ENCODE peak calls at places on chromosomes 1 and 21, in seven cellular contexts. One of them, this sample, is unnamed. For H3K4me1, the result is how much of the 10 kb centered on the place peaks cover.

GRCh38 chr1:68232354-68233148 is at the start of gene WLS:
- DNase-seq in K562: no peak
- DNase-seq in GM23248: peak
- DNase-seq in H9: peak
- DNase-seq in fibroblast of lung: peak
- DNase-seq in IMR-90: peak
- DNase-seq in mammary epithelial cell: peak
- DNase-seq in this sample: peak

GRCh38 chr1:10724948-10725852 is 71.2 kb downstream of the CASZ1 start:
- DNase-seq in K562: no peak
- DNase-seq in H9: no peak
- DNase-seq in fibroblast of lung: peak
- DNase-seq in IMR-90: peak
- DNase-seq in GM23248: peak
- DNase-seq in mammary epithelial cell: no peak
- DNase-seq in this sample: no peak

GRCh38 chr1:2073382-2074230 is 23.4 kb downstream of the PRKCZ start:
- DNase-seq in IMR-90: peak
- DNase-seq in mammary epithelial cell: no peak
- DNase-seq in H9: no peak
- DNase-seq in GM23248: peak
- DNase-seq in fibroblast of lung: peak
- DNase-seq in K562: peak
- DNase-seq in this sample: no peak

GRCh38 chr1:41666991-41667631 is 182.6 kb upstream of the EDN2 start:
- DNase-seq in H9: no peak
- DNase-seq in K562: no peak
- DNase-seq in fibroblast of lung: peak
- DNase-seq in mammary epithelial cell: peak
- DNase-seq in GM23248: peak
- DNase-seq in IMR-90: peak
- DNase-seq in this sample: no peak

GRCh38 chr1:84919461-84919970 is 26.5 kb upstream of the LPAR3 start:
- DNase-seq in K562: no peak
- DNase-seq in GM23248: no peak
- DNase-seq in H9: no peak
- DNase-seq in IMR-90: no peak
- DNase-seq in fibroblast of lung: no peak
- DNase-seq in mammary epithelial cell: no peak
- DNase-seq in this sample: no peak

GRCh38 chr1:230427477-230427876 is 1.3 kb upstream of the PGBD5 start:
- DNase-seq in IMR-90: no peak
- DNase-seq in H9: no peak
- DNase-seq in mammary epithelial cell: no peak
- DNase-seq in GM23248: no peak
- DNase-seq in K562: no peak
- DNase-seq in fibroblast of lung: no peak
- DNase-seq in this sample: no peak

GRCh38 chr1:53572061-53572801 is 113.0 kb downstream of the DMRTB1 start:
- DNase-seq in GM23248: peak
- DNase-seq in fibroblast of lung: peak
- DNase-seq in K562: no peak
- DNase-seq in IMR-90: peak
- DNase-seq in H9: no peak
- DNase-seq in mammary epithelial cell: peak
- DNase-seq in this sample: no peak

GRCh38 chr1:48869116-48869893 is 92.6 kb upstream of the BEND5 start:
- DNase-seq in fibroblast of lung: peak
- DNase-seq in IMR-90: no peak
- DNase-seq in mammary epithelial cell: peak
- DNase-seq in K562: no peak
- DNase-seq in GM23248: peak
- DNase-seq in H9: no peak
- DNase-seq in this sample: no peak

GRCh38 chr1:93016171-93016570 is 54.9 kb upstream of the DIPK1A start:
- DNase-seq in IMR-90: peak
- DNase-seq in H9: no peak
- DNase-seq in GM23248: peak
- DNase-seq in mammary epithelial cell: no peak
- DNase-seq in K562: no peak
- DNase-seq in fibroblast of lung: peak
- DNase-seq in this sample: no peak

GRCh38 chr1:75130312-75130677 is 3.9 kb upstream of the LHX8 start:
- DNase-seq in H9: peak
- DNase-seq in IMR-90: no peak
- DNase-seq in mammary epithelial cell: no peak
- DNase-seq in fibroblast of lung: no peak
- DNase-seq in GM23248: no peak
- DNase-seq in K562: no peak
- DNase-seq in this sample: no peak

GRCh38 chr1:101298663-101299062 is 61.8 kb downstream of the S1PR1 start:
- DNase-seq in GM23248: no peak
- DNase-seq in H9: no peak
- DNase-seq in mammary epithelial cell: no peak
- DNase-seq in IMR-90: no peak
- DNase-seq in K562: no peak
- DNase-seq in fibroblast of lung: no peak
- DNase-seq in this sample: peak

GRCh38 chr1:7298749-7299151 is 472.3 kb upstream of the VAMP3 start:
- DNase-seq in K562: no peak
- DNase-seq in fibroblast of lung: peak
- DNase-seq in IMR-90: peak
- DNase-seq in H9: no peak
- DNase-seq in mammary epithelial cell: no peak
- DNase-seq in GM23248: peak
- DNase-seq in this sample: peak

GRCh38 chr1:44679468-44679867 is 5.0 kb downstream of the ARMH1 start:
- DNase-seq in IMR-90: no peak
- DNase-seq in K562: no peak
- DNase-seq in GM23248: no peak
- DNase-seq in fibroblast of lung: no peak
- DNase-seq in H9: no peak
- DNase-seq in mammary epithelial cell: no peak
- DNase-seq in this sample: no peak

GRCh38 chr1:164707868-164708331 is 148.9 kb downstream of the PBX1 start:
- DNase-seq in K562: no peak
- DNase-seq in IMR-90: peak
- DNase-seq in mammary epithelial cell: peak
- DNase-seq in H9: no peak
- DNase-seq in fibroblast of lung: peak
- DNase-seq in GM23248: peak
- DNase-seq in this sample: peak

GRCh38 chr21:37849703-37850102 is 66.6 kb downstream of the KCNJ6 start:
- DNase-seq in GM23248: peak
- DNase-seq in IMR-90: peak
- DNase-seq in H9: no peak
- DNase-seq in mammary epithelial cell: peak
- DNase-seq in fibroblast of lung: peak
- DNase-seq in K562: no peak
- DNase-seq in this sample: peak

GRCh38 chr1:110056284-110056680 is 14.2 kb downstream of the ALX3 start:
- DNase-seq in fibroblast of lung: peak
- DNase-seq in mammary epithelial cell: no peak
- DNase-seq in IMR-90: no peak
- DNase-seq in GM23248: peak
- DNase-seq in K562: no peak
- DNase-seq in H9: no peak
- DNase-seq in this sample: no peak

GRCh38 chr1:182175340-182176068 is 114.0 kb upstream of the ZNF648 start:
- DNase-seq in mammary epithelial cell: peak
- DNase-seq in H9: no peak
- DNase-seq in GM23248: no peak
- DNase-seq in K562: no peak
- DNase-seq in fibroblast of lung: no peak
- DNase-seq in IMR-90: no peak
- DNase-seq in this sample: no peak

GRCh38 chr1:26391450-26391849 is 18.9 kb upstream of the ZNF683 start:
- DNase-seq in mammary epithelial cell: peak
- DNase-seq in H9: peak
- DNase-seq in K562: peak
- DNase-seq in IMR-90: peak
- DNase-seq in GM23248: peak
- DNase-seq in fibroblast of lung: peak
- DNase-seq in this sample: peak

GRCh38 chr1:163877016-163877415 is 555.3 kb downstream of the NUF2 start:
- DNase-seq in H9: no peak
- DNase-seq in mammary epithelial cell: no peak
- DNase-seq in fibroblast of lung: peak
- DNase-seq in K562: no peak
- DNase-seq in GM23248: peak
- DNase-seq in IMR-90: no peak
- DNase-seq in this sample: no peak

GRCh38 chr1:54680387-54680786 is 35.3 kb upstream of the TTC4 start:
- DNase-seq in IMR-90: no peak
- DNase-seq in GM23248: no peak
- DNase-seq in mammary epithelial cell: no peak
- DNase-seq in K562: no peak
- DNase-seq in H9: no peak
- DNase-seq in fibroblast of lung: no peak
- DNase-seq in this sample: no peak

GRCh38 chr1:236754525-236755210 is 40.4 kb upstream of the MTR start:
- DNase-seq in K562: no peak
- DNase-seq in GM23248: no peak
- DNase-seq in H9: no peak
- DNase-seq in mammary epithelial cell: no peak
- DNase-seq in IMR-90: no peak
- DNase-seq in fibroblast of lung: no peak
- DNase-seq in this sample: no peak

GRCh38 chr1:30462826-30463425 is 260.5 kb downstream of the MATN1 start:
- DNase-seq in K562: no peak
- DNase-seq in IMR-90: no peak
- DNase-seq in H9: no peak
- DNase-seq in mammary epithelial cell: no peak
- DNase-seq in fibroblast of lung: no peak
- DNase-seq in GM23248: no peak
- DNase-seq in this sample: no peak

DNA sequence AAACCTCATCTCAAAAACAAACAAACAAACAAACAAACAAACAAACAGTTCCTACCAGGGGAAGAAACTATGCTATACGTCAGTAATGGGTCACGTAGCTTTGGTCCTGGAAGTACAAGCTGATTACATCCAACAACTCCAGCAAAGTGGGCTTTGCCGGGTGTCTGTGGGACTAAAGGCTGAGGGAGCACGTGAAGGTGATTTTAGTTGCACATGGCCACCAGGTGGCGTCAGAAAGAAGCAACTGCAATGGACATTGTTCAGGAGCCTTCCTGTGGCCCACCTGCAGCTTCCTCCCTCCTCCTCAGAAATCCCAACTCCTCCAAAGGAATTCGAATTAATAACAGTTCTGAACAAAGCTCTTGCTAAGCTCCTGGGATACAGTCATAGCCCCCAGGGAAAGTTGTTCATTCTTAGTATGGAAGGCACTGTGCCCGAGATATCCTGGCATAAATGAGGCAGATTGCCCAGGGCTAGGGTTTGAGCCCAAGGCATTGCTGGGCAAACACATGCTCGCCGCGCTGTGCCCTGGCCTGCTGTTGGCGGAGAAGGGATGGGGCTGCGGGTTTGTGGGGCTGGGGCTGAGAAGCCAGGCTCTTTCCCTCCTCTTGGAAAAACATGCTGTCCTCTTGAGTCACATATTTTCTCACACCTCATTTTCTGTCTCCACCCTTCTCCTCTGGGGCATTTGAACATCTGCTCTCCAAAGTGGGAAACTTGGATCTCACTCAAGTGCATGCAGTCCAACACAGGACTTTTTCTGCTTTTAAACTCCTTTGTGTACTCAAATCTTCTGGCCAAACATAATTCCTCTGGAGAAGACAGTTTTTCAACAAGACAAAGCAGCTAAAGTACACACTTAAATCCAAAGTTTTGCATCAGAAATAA is 28.6 kb downstream of the AKNAD1 start:
- DNase-seq in H9: peak
- DNase-seq in fibroblast of lung: peak
- DNase-seq in K562: peak
- DNase-seq in GM23248: peak
- DNase-seq in IMR-90: peak
- DNase-seq in mammary epithelial cell: peak
- DNase-seq in this sample: peak
- H2AFZ ChIP-seq in H9: no peak
- H2AFZ ChIP-seq in fibroblast of lung: no peak
- H2AFZ ChIP-seq in K562: peak
- H2AFZ ChIP-seq in GM23248: peak
- H2AFZ ChIP-seq in IMR-90: peak
- H2AFZ ChIP-seq in mammary epithelial cell: peak
- H2AFZ ChIP-seq in this sample: no peak

DNA sequence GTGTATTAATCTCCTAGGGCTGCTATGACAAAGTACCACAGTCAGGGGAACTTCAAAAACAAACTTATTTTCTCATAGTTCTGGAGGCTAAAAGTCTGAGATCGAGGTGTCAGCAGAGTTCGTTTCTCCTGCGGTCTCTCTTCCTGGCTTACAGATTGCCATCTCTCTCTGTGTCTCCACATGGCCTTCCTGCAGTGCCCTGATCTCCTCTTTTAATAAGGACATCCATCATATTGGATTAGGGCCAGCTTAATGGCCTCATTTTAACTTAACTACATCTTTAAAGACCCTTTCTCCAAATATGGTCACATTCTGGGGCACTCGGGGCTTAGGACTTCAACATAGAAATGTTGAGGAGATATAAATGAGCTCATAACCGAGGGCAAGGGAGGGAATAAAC is 12.2 kb downstream of the C1orf74 start:
- DNase-seq in H9: no peak
- DNase-seq in GM23248: no peak
- DNase-seq in K562: no peak
- DNase-seq in mammary epithelial cell: peak
- DNase-seq in fibroblast of lung: no peak
- DNase-seq in IMR-90: no peak
- DNase-seq in this sample: no peak
- H3K4me1 ChIP-seq in H9: under half
- H3K4me1 ChIP-seq in GM23248: under half
- H3K4me1 ChIP-seq in K562: under half
- H3K4me1 ChIP-seq in mammary epithelial cell: under half
- H3K4me1 ChIP-seq in fibroblast of lung: under half
- H3K4me1 ChIP-seq in IMR-90: under half
- H3K4me1 ChIP-seq in this sample: under half

GRCh38 chr1:199176713-199177112 is 537.9 kb downstream of the PTPRC start:
- DNase-seq in fibroblast of lung: no peak
- DNase-seq in IMR-90: no peak
- DNase-seq in K562: no peak
- DNase-seq in H9: no peak
- DNase-seq in GM23248: no peak
- DNase-seq in mammary epithelial cell: no peak
- DNase-seq in this sample: no peak
- H2AFZ ChIP-seq in fibroblast of lung: peak
- H2AFZ ChIP-seq in IMR-90: no peak
- H2AFZ ChIP-seq in K562: no peak
- H2AFZ ChIP-seq in H9: no peak
- H2AFZ ChIP-seq in GM23248: no peak
- H2AFZ ChIP-seq in mammary epithelial cell: no peak
- H2AFZ ChIP-seq in this sample: no peak

GRCh38 chr1:227170361-227171166 is 147.7 kb downstream of the CDC42BPA start:
- DNase-seq in K562: peak
- DNase-seq in IMR-90: peak
- DNase-seq in GM23248: peak
- DNase-seq in H9: no peak
- DNase-seq in mammary epithelial cell: peak
- DNase-seq in fibroblast of lung: peak
- DNase-seq in this sample: no peak

GRCh38 chr1:227174136-227174535 is 144.2 kb downstream of the CDC42BPA start:
- DNase-seq in K562: no peak
- DNase-seq in mammary epithelial cell: peak
- DNase-seq in IMR-90: peak
- DNase-seq in H9: no peak
- DNase-seq in fibroblast of lung: peak
- DNase-seq in GM23248: peak
- DNase-seq in this sample: no peak

GRCh38 chr1:227175611-227176010 is 142.7 kb downstream of the CDC42BPA start:
- DNase-seq in IMR-90: no peak
- DNase-seq in H9: no peak
- DNase-seq in K562: no peak
- DNase-seq in mammary epithelial cell: no peak
- DNase-seq in GM23248: no peak
- DNase-seq in fibroblast of lung: no peak
- DNase-seq in this sample: no peak
- H3K4me1 ChIP-seq in IMR-90: under half
- H3K4me1 ChIP-seq in H9: under half
- H3K4me1 ChIP-seq in K562: under half
- H3K4me1 ChIP-seq in mammary epithelial cell: under half
- H3K4me1 ChIP-seq in GM23248: under half
- H3K4me1 ChIP-seq in fibroblast of lung: under half
- H3K4me1 ChIP-seq in this sample: under half

This sample was measured in endothelial cell of umbilical vein.